ENCODE peak calls at places on chromosomes 3 and 15, in five cellular contexts. One of them, this sample, is unnamed.

GRCh38 chr15:47586653-47587224 is 130.6 kb upstream of the SEMA6D start:
- DNase-seq in occipital lobe: no peak
- DNase-seq in GDM1: no peak
- DNase-seq in Ammon's horn: no peak
- DNase-seq in cardiac fibroblast: peak; percentile 69
- DNase-seq in this sample: no peak

GRCh38 chr15:82572311-82572710 is 32.1 kb upstream of the RPS17 start:
- DNase-seq in occipital lobe: peak; percentile 44
- DNase-seq in GDM1: no peak
- DNase-seq in Ammon's horn: peak; percentile 56
- DNase-seq in cardiac fibroblast: no peak
- DNase-seq in this sample: no peak

GRCh38 chr15:38255690-38256089 is 3.1 kb downstream of the SPRED1 start:
- DNase-seq in occipital lobe: no peak
- DNase-seq in GDM1: no peak
- DNase-seq in Ammon's horn: no peak
- DNase-seq in cardiac fibroblast: no peak
- DNase-seq in this sample: no peak

GRCh38 chr3:61908344-61908743 is 347.0 kb downstream of the PTPRG start:
- DNase-seq in occipital lobe: no peak
- DNase-seq in GDM1: no peak
- DNase-seq in Ammon's horn: no peak
- DNase-seq in cardiac fibroblast: peak; percentile 44
- DNase-seq in this sample: no peak

GRCh38 chr3:128922804-128923459 is 43.5 kb downstream of the ACAD9 start:
- DNase-seq in occipital lobe: no peak
- DNase-seq in GDM1: no peak
- DNase-seq in Ammon's horn: no peak
- DNase-seq in cardiac fibroblast: no peak
- DNase-seq in this sample: no peak

GRCh38 chr3:77081240-77081661 is 41.4 kb downstream of the ROBO2 start:
- DNase-seq in occipital lobe: peak; percentile 8
- DNase-seq in GDM1: no peak
- DNase-seq in Ammon's horn: peak; percentile 23
- DNase-seq in cardiac fibroblast: peak; percentile 13
- DNase-seq in this sample: no peak

GRCh38 chr3:24773798-24774197 is 279.1 kb upstream of the THRB start:
- DNase-seq in occipital lobe: peak; percentile 29
- DNase-seq in GDM1: peak; percentile 50
- DNase-seq in Ammon's horn: peak; percentile 84
- DNase-seq in cardiac fibroblast: peak; percentile 68
- DNase-seq in this sample: no peak

GRCh38 chr3:158792709-158793108 is 9.1 kb upstream of the MFSD1 start:
- DNase-seq in occipital lobe: no peak
- DNase-seq in GDM1: no peak
- DNase-seq in Ammon's horn: no peak
- DNase-seq in cardiac fibroblast: peak; percentile 89
- DNase-seq in this sample: no peak

GRCh38 chr15:71549697-71550096 is 260.7 kb upstream of the NR2E3 start:
- DNase-seq in occipital lobe: no peak
- DNase-seq in GDM1: no peak
- DNase-seq in Ammon's horn: no peak
- DNase-seq in cardiac fibroblast: no peak
- DNase-seq in this sample: no peak

GRCh38 chr3:100496711-100497261 is 4.4 kb downstream of the TMEM45A start:
- DNase-seq in occipital lobe: no peak
- DNase-seq in GDM1: no peak
- DNase-seq in Ammon's horn: no peak
- DNase-seq in cardiac fibroblast: peak; percentile 69
- DNase-seq in this sample: no peak

GRCh38 chr3:190094201-190094718 is 26.4 kb downstream of the P3H2 start:
- DNase-seq in occipital lobe: no peak
- DNase-seq in GDM1: no peak
- DNase-seq in Ammon's horn: no peak
- DNase-seq in cardiac fibroblast: peak; percentile 81
- DNase-seq in this sample: peak; percentile 31

GRCh38 chr3:45946875-45947274 is 3.6 kb downstream of the CXCR6 start:
- DNase-seq in occipital lobe: no peak
- DNase-seq in GDM1: no peak
- DNase-seq in Ammon's horn: no peak
- DNase-seq in cardiac fibroblast: no peak
- DNase-seq in this sample: no peak

GRCh38 chr3:16477501-16477900 is 36.0 kb downstream of the RFTN1 start:
- DNase-seq in occipital lobe: no peak
- DNase-seq in GDM1: no peak
- DNase-seq in Ammon's horn: no peak
- DNase-seq in cardiac fibroblast: no peak
- DNase-seq in this sample: no peak

GRCh38 chr3:45223889-45224730 is 2.0 kb downstream of the TMEM158 start:
- DNase-seq in occipital lobe: no peak
- DNase-seq in GDM1: no peak
- DNase-seq in Ammon's horn: no peak
- DNase-seq in cardiac fibroblast: peak; percentile 26
- DNase-seq in this sample: no peak

GRCh38 chr15:65330934-65331645 is 26.6 kb downstream of the RNU5B-1 start:
- DNase-seq in occipital lobe: no peak
- DNase-seq in GDM1: no peak
- DNase-seq in Ammon's horn: no peak
- DNase-seq in cardiac fibroblast: no peak
- DNase-seq in this sample: no peak

GRCh38 chr3:123143669-123144411 is 57.9 kb upstream of the SEC22A start:
- DNase-seq in occipital lobe: no peak
- DNase-seq in GDM1: no peak
- DNase-seq in Ammon's horn: no peak
- DNase-seq in cardiac fibroblast: no peak
- DNase-seq in this sample: no peak

GRCh38 chr15:69857686-69858391 is 239.9 kb downstream of the TLE3 start:
- DNase-seq in occipital lobe: no peak
- DNase-seq in GDM1: no peak
- DNase-seq in Ammon's horn: no peak
- DNase-seq in cardiac fibroblast: no peak
- DNase-seq in this sample: no peak

GRCh38 chr15:25242166-25242879 is 196.5 kb downstream of the UBE3A start:
- DNase-seq in occipital lobe: no peak
- DNase-seq in GDM1: no peak
- DNase-seq in Ammon's horn: no peak
- DNase-seq in cardiac fibroblast: no peak
- DNase-seq in this sample: no peak

GRCh38 chr3:153595186-153595815 is 433.3 kb downstream of the RAP2B start:
- DNase-seq in occipital lobe: no peak
- DNase-seq in GDM1: no peak
- DNase-seq in Ammon's horn: peak; percentile 46
- DNase-seq in cardiac fibroblast: peak; percentile 69
- DNase-seq in this sample: no peak

GRCh38 chr15:82950746-82951370 is 1.7 kb downstream of the HOMER2 start:
- DNase-seq in occipital lobe: no peak
- DNase-seq in GDM1: no peak
- DNase-seq in Ammon's horn: no peak
- DNase-seq in cardiac fibroblast: no peak
- DNase-seq in this sample: no peak

GRCh38 chr15:90086868-90087268 is 15.4 kb downstream of the IDH2 start:
- DNase-seq in occipital lobe: no peak
- DNase-seq in GDM1: peak; percentile 61
- DNase-seq in Ammon's horn: peak; percentile 42
- DNase-seq in cardiac fibroblast: peak; percentile 52
- DNase-seq in this sample: no peak

GRCh38 chr3:187982149-187982548 is 171.8 kb upstream of the LPP start:
- DNase-seq in occipital lobe: no peak
- DNase-seq in GDM1: no peak
- DNase-seq in Ammon's horn: no peak
- DNase-seq in cardiac fibroblast: no peak
- DNase-seq in this sample: no peak

GRCh38 chr15:95865330-95865739 is 465.2 kb upstream of the NR2F2 start:
- DNase-seq in occipital lobe: no peak
- DNase-seq in GDM1: no peak
- DNase-seq in Ammon's horn: no peak
- DNase-seq in cardiac fibroblast: no peak
- DNase-seq in this sample: no peak

GRCh38 chr3:52558436-52558835 is 22.0 kb downstream of the UQCC5 start:
- DNase-seq in occipital lobe: no peak
- DNase-seq in GDM1: no peak
- DNase-seq in Ammon's horn: no peak
- DNase-seq in cardiac fibroblast: no peak
- DNase-seq in this sample: no peak

GRCh38 chr15:95895510-95895909 is 435.0 kb upstream of the NR2F2 start:
- DNase-seq in occipital lobe: no peak
- DNase-seq in GDM1: no peak
- DNase-seq in Ammon's horn: no peak
- DNase-seq in cardiac fibroblast: no peak
- DNase-seq in this sample: no peak

GRCh38 chr15:65377105-65377975 is 462 bp downstream of the IGDCC3 start:
- DNase-seq in occipital lobe: no peak
- DNase-seq in GDM1: no peak
- DNase-seq in Ammon's horn: peak; percentile 41
- DNase-seq in cardiac fibroblast: peak; percentile 25
- DNase-seq in this sample: no peak

GRCh38 chr15:57111002-57111401 is 192.6 kb downstream of the TCF12 start:
- DNase-seq in occipital lobe: no peak
- DNase-seq in GDM1: no peak
- DNase-seq in Ammon's horn: no peak
- DNase-seq in cardiac fibroblast: no peak
- DNase-seq in this sample: no peak

GRCh38 chr15:31197497-31198414 is 96.2 kb upstream of the TRPM1 start:
- DNase-seq in occipital lobe: no peak
- DNase-seq in GDM1: peak; percentile 2
- DNase-seq in Ammon's horn: peak; percentile 40
- DNase-seq in cardiac fibroblast: peak; percentile 23
- DNase-seq in this sample: no peak

GRCh38 chr15:75455982-75456531 is 4.6 kb upstream of the SIN3A start:
- DNase-seq in occipital lobe: peak; percentile 71
- DNase-seq in GDM1: peak; percentile 44
- DNase-seq in Ammon's horn: no peak
- DNase-seq in cardiac fibroblast: peak; percentile 50
- DNase-seq in this sample: no peak

GRCh38 chr3:47761046-47761445 is 20.6 kb downstream of the SMARCC1 start:
- DNase-seq in occipital lobe: no peak
- DNase-seq in GDM1: no peak
- DNase-seq in Ammon's horn: no peak
- DNase-seq in cardiac fibroblast: no peak
- DNase-seq in this sample: no peak

GRCh38 chr3:197426161-197426566 is 127.8 kb upstream of the DLG1 start:
- DNase-seq in occipital lobe: no peak
- DNase-seq in GDM1: no peak
- DNase-seq in Ammon's horn: no peak
- DNase-seq in cardiac fibroblast: peak; percentile 26
- DNase-seq in this sample: no peak

GRCh38 chr3:53490131-53490474 is 4.3 kb upstream of the CACNA1D start:
- DNase-seq in occipital lobe: no peak
- DNase-seq in GDM1: no peak
- DNase-seq in Ammon's horn: no peak
- DNase-seq in cardiac fibroblast: no peak
- DNase-seq in this sample: no peak

GRCh38 chr3:23671901-23672589 is 133.7 kb upstream of the UBE2E1 start:
- DNase-seq in occipital lobe: no peak
- DNase-seq in GDM1: no peak
- DNase-seq in Ammon's horn: peak; percentile 17
- DNase-seq in cardiac fibroblast: peak; percentile 34
- DNase-seq in this sample: no peak

GRCh38 chr15:69762373-69763148 is 309.9 kb downstream of the RPLP1 start:
- DNase-seq in occipital lobe: no peak
- DNase-seq in GDM1: peak; percentile 11
- DNase-seq in Ammon's horn: no peak
- DNase-seq in cardiac fibroblast: peak; percentile 23
- DNase-seq in this sample: no peak

GRCh38 chr3:29280675-29281264 is at the start of gene RBMS3:
- DNase-seq in occipital lobe: peak; percentile 39
- DNase-seq in GDM1: no peak
- DNase-seq in Ammon's horn: peak; percentile 78
- DNase-seq in cardiac fibroblast: peak; percentile 99
- DNase-seq in this sample: peak; percentile 81

GRCh38 chr3:73820431-73820830 is 195.7 kb upstream of the PDZRN3 start:
- DNase-seq in occipital lobe: no peak
- DNase-seq in GDM1: no peak
- DNase-seq in Ammon's horn: no peak
- DNase-seq in cardiac fibroblast: no peak
- DNase-seq in this sample: no peak

GRCh38 chr3:111471851-111472250 is 70.1 kb upstream of the CD96 start:
- DNase-seq in occipital lobe: no peak
- DNase-seq in GDM1: no peak
- DNase-seq in Ammon's horn: no peak
- DNase-seq in cardiac fibroblast: no peak
- DNase-seq in this sample: no peak